ENCODE peak calls at places on chromosomes 3 and 15, in six cellular contexts. T, S, R, P, E and O are unnamed samples.

GRCh38 chr3:106673926-106674569 is 703.2 kb upstream of the CCDC54 start:
- ATAC-seq in T (no peak), P (no peak), S (no peak), R (no peak), E (peak; percentile 55), O (no peak)

GRCh38 chr3:31919528-31919927 is 61.5 kb downstream of the OSBPL10 start:
- ATAC-seq in R (no peak), S (no peak), T (peak; percentile 89), E (no peak), P (no peak), O (no peak)

GRCh38 chr3:100419406-100419805 is 18.1 kb downstream of the LNP1 start:
- ATAC-seq in R (no peak), P (no peak), E (peak; percentile 56), S (no peak), T (no peak), O (no peak)

GRCh38 chr15:69096197-69096596 is 64.2 kb upstream of the GLCE start:
- ATAC-seq in T (no peak), E (peak; percentile 43), R (no peak), P (no peak), S (no peak), O (peak; percentile 34)

GRCh38 chr15:39887832-39888231 is 32.2 kb downstream of the GPR176 start:
- ATAC-seq in T (peak; percentile 94), P (peak; percentile 75), R (peak; percentile 47), E (peak; percentile 42), S (peak; percentile 78), O (no peak)

GRCh38 chr15:29143909-29144308 is 125.7 kb downstream of the NSMCE3 start:
- ATAC-seq in E (no peak), S (no peak), T (no peak), P (peak; percentile 48), R (no peak), O (no peak)

GRCh38 chr3:186965141-186965879 is 35.0 kb downstream of the ST6GAL1 start:
- ATAC-seq in R (no peak), S (no peak), E (no peak), T (no peak), P (peak; percentile 89), O (no peak)

GRCh38 chr15:89184367-89184766 is 37.0 kb downstream of the RLBP1 start:
- ATAC-seq in T (no peak), S (no peak), E (peak; percentile 13), R (no peak), P (no peak), O (peak; percentile 39)

GRCh38 chr3:139836656-139837464 is 98.1 kb upstream of the CLSTN2 start:
- ATAC-seq in P (no peak), T (no peak), E (peak; percentile 29), R (no peak), S (no peak), O (no peak)

GRCh38 chr15:95845862-95846515 is 484.5 kb upstream of the NR2F2 start:
- ATAC-seq in E (no peak), P (peak; percentile 58), S (no peak), T (peak; percentile 64), R (peak; percentile 44), O (peak; percentile 34)

GRCh38 chr3:8371955-8372600 is 129.5 kb upstream of the LMCD1 start:
- ATAC-seq in E (peak; percentile 29), R (no peak), P (no peak), S (no peak), T (peak; percentile 78), O (no peak)

GRCh38 chr3:129723558-129724324 is 117.3 kb upstream of the PLXND1 start:
- ATAC-seq in P (no peak), T (no peak), E (peak; percentile 95), S (no peak), R (no peak), O (peak; percentile 97)

GRCh38 chr15:58666957-58667356 is 82.5 kb downstream of the ADAM10 start:
- ATAC-seq in E (no peak), T (no peak), S (no peak), P (no peak), R (no peak), O (no peak)

GRCh38 chr3:71543371-71544016 is 40.0 kb downstream of the FOXP1 start:
- ATAC-seq in R (peak; percentile 14), T (no peak), P (no peak), E (no peak), S (no peak), O (no peak)

GRCh38 chr15:74505837-74506514 is 35.0 kb upstream of the ARID3B start:
- ATAC-seq in E (no peak), S (no peak), T (no peak), P (no peak), R (no peak), O (no peak)

GRCh38 chr15:51641490-51642135 is 19.0 kb upstream of the DMXL2 start:
- ATAC-seq in T (no peak), R (no peak), E (no peak), S (no peak), P (no peak), O (no peak)

GRCh38 chr3:66037330-66037985 is 1.3 kb downstream of the MAGI1 start:
- ATAC-seq in R (peak; percentile 31), S (peak; percentile 51), P (no peak), T (peak; percentile 60), E (peak; percentile 30), O (no peak)

DNA sequence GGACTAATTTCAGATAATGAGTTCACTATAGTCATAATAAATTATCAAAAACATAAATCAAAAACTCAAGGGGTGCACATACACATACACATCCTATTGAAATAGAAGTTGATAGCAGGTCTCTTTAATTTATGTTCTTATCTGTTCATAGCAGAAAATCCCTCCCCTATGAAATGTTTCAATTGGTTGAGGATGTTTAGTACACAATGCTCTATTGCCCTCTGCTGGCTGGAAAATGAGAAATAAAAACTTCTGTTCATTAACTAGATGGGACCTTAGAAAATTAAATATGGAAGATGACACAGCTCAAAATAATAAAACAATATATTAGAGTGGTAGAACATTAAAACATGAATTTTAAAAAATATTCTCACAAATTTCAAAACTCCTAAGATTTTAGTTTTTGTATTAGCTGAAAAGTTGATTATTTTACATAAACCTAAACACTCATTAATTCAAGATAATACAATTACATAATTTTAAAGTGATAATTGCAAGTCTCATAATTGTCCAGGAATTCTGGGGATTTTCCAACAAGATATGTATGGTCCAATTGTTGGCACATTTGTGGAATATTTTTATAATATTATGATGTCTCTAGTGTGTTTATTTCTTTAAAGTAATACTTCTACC is 735.0 kb downstream of the ROBO1 start:
- ATAC-seq in P (peak; percentile 78), E (peak; percentile 71), T (peak; percentile 66), S (no peak), R (no peak), O (no peak)
- TF ChIP-seq CTCF in P (peak; percentile 35), E (peak; percentile 50), T (peak; percentile 69), S (peak; percentile 37), R (no peak), O (peak; percentile 60)

GRCh38 chr3:3110299-3110630 is at the start of gene IL5RA:
- ATAC-seq in R (peak; percentile 79), T (peak; percentile 51), P (peak; percentile 62), S (no peak), E (peak; percentile 69), O (no peak)
- TF ChIP-seq POLR2AphosphoS5 in R (no peak), T (no peak), P (no peak), S (no peak), E (no peak), O (no peak)

DNA sequence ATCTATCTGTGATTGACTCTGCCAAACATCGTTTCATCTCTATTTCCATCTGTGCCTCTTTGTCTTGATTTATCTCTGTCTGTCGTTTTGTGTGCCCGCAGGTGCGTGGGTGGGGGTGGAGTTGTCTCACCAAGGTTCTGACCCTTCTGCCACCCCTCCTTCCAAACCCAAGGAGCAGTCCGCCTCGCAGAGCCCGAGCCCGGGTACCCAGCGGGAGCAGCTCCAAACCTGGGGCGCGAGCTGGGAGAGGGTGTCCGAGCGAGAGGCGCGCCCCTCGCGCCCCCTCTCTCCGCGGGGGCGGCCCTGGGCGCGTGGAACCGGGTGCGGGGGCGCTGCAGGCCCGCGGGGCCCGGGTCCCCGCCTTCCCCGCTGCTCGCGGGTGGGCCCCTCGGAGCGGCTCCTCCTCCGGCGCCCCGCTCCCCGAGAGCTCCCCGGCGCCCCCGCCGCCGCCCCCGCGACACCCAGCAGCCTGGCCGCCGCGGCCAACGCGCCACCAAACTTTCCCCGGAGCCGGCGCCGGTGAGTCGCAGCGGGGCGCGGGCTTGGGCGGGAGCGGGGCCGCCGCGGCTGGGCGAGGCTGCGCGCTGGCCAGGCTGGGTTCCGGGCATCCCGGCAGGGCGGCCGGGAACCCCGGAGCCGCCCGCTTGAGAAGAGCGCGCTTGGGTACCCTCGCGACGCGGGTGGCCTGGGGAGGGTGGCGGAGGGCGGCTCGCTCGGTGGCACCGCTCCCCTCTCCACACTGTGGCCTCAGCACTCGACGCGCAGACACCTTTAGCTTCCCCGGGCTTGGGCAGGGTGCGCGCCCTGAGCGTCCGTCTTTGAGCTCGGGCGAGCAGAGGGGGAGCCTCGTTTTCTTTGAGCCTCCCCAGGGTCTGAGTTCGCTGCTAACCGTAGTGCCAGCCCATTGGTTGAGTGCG is at the start of gene HRH1:
- ATAC-seq in P (no peak), S (peak; percentile 60), E (peak; percentile 74), R (no peak), T (peak; percentile 33), O (peak; percentile 61)
- TF ChIP-seq POLR2A in P (no peak), S (no peak), E (no peak), R (no peak), T (no peak), O (peak; percentile 48)

GRCh38 chr3:191070762-191071365 is 128.2 kb upstream of the OSTN start:
- ATAC-seq in R (no peak), E (no peak), T (no peak), S (no peak), P (no peak), O (no peak)

GRCh38 chr3:191070201-191070600 is 128.8 kb upstream of the OSTN start:
- ATAC-seq in S (no peak), E (no peak), P (no peak), T (no peak), R (no peak), O (no peak)

GRCh38 chr3:191065183-191065805 is 133.7 kb upstream of the OSTN start:
- ATAC-seq in T (no peak), R (no peak), E (no peak), S (peak; percentile 53), P (peak; percentile 40), O (no peak)

GRCh38 chr3:191066669-191067068 is 132.4 kb upstream of the OSTN start:
- ATAC-seq in T (no peak), S (no peak), E (no peak), P (no peak), R (no peak), O (no peak)

GRCh38 chr3:191068946-191069813 is 129.9 kb upstream of the OSTN start:
- ATAC-seq in P (no peak), T (no peak), R (no peak), E (no peak), S (no peak), O (no peak)
- TF ChIP-seq CTCF in P (no peak), T (no peak), R (no peak), E (no peak), S (no peak), O (no peak)

GRCh38 chr3:114933407-114933806 is 213.7 kb downstream of the ZBTB20 start:
- ATAC-seq in P (no peak), S (no peak), R (no peak), T (no peak), E (no peak), O (no peak)

GRCh38 chr3:114929971-114930732 is 216.9 kb downstream of the ZBTB20 start:
- ATAC-seq in R (no peak), T (no peak), P (no peak), E (no peak), S (no peak), O (no peak)

GRCh38 chr3:114928989-114929620 is 218.0 kb downstream of the ZBTB20 start:
- ATAC-seq in R (no peak), S (no peak), T (no peak), P (no peak), E (no peak), O (no peak)
- TF ChIP-seq POLR2AphosphoS5 in R (no peak), S (no peak), T (no peak), P (no peak), E (no peak), O (no peak)